ENCODE peak calls at places on chromosomes 16 and 17, in six cellular contexts. I is heart right ventricle; O is A549; R is breast epithelium; K is CD8-positive, alpha-beta memory T cell; E is testis. F is an unnamed sample.

GRCh38 chr17:29243792-29244191 is 2.9 kb upstream of the CRYBA1 start:
- DNase-seq in K (no peak), I (no peak), O (peak; percentile 78), E (peak; percentile 39), R (no peak), F (no peak)

GRCh38 chr16:46783800-46784199 is 35.7 kb upstream of the MYLK3 start:
- DNase-seq in O (no peak), E (no peak), R (no peak), K (no peak), I (no peak), F (no peak)

GRCh38 chr16:69814561-69814960 is 52.4 kb downstream of the WWP2 start:
- DNase-seq in E (no peak), I (no peak), O (no peak), R (no peak), K (no peak), F (no peak)

GRCh38 chr16:50606431-50607050 is 58.3 kb downstream of the NKD1 start:
- DNase-seq in E (no peak), O (no peak), R (no peak), I (no peak), K (no peak), F (no peak)

GRCh38 chr16:30551781-30552180 is 6.4 kb downstream of the ZNF764 start:
- DNase-seq in O (no peak), E (no peak), K (peak; percentile 71), R (no peak), I (no peak), F (no peak)

GRCh38 chr17:14318906-14319205 is 18.0 kb downstream of the HS3ST3B1 start:
- DNase-seq in R (no peak), K (no peak), I (no peak), E (no peak), O (no peak), F (no peak)

GRCh38 chr16:77298638-77299360 is 99.6 kb downstream of the SYCE1L start:
- DNase-seq in O (peak; percentile 52), E (no peak), I (no peak), K (no peak), R (no peak), F (no peak)

GRCh38 chr17:7440113-7440822 is 956 bp downstream of the FGF11 start:
- DNase-seq in I (peak; percentile 60), E (peak; percentile 77), O (peak; percentile 55), R (peak; percentile 72), K (peak; percentile 27), F (no peak)

GRCh38 chr16:28100810-28101532 is 37.5 kb upstream of the GSG1L start:
- DNase-seq in I (no peak), E (no peak), R (no peak), O (no peak), K (no peak), F (no peak)

GRCh38 chr17:61470530-61471136 is 18.4 kb downstream of the TBX4 start:
- DNase-seq in O (no peak), R (no peak), E (no peak), I (no peak), K (no peak), F (no peak)

GRCh38 chr16:22614271-22614947 is 103.7 kb downstream of the NPIPB5 start:
- DNase-seq in K (no peak), E (no peak), I (no peak), R (no peak), O (no peak), F (no peak)

GRCh38 chr17:7984904-7985303 is 17.5 kb upstream of the GUCY2D start:
- DNase-seq in E (no peak), K (no peak), R (no peak), O (no peak), I (no peak), F (no peak)

GRCh38 chr17:78674595-78675315 is 97.6 kb upstream of the DNAH17 start:
- DNase-seq in K (no peak), E (no peak), R (no peak), O (no peak), I (no peak), F (peak; percentile 61)

GRCh38 chr17:82020874-82021727 is 1.6 kb downstream of the CENPX start:
- DNase-seq in R (peak; percentile 81), I (peak; percentile 62), E (peak; percentile 80), O (peak; percentile 89), K (peak; percentile 20), F (no peak)

DNA sequence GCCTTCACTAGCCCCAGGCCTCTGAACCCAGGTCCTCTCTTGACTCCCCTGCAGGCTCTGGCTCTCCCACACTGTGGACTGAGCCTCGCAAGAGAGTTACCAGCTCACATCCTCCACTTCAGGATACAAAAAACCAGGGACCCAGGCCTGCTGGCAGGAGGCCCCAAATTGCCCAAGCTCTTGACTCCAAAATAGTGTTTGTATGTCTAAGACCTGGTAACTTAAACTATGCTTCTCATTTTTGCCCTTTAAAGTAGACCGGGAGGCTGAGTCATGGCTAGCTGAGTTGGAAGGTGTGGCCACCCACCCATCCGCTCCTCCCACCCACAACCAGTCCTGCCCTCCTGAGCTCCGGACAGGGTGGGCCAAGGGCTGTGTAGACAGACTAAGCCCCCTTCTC is 250.0 kb downstream of the SOX9 start:
- DNase-seq in K (no peak), I (no peak), R (no peak), E (no peak), O (peak; percentile 60), F (no peak)
- H3K4me3 ChIP-seq in K (no peak overlapping the region), I (no peak overlapping the region), R (no peak overlapping the region), E (no peak overlapping the region), O (no peak overlapping the region), F (no peak overlapping the region)

GRCh38 chr17:39755550-39756375 is 18.0 kb downstream of the GRB7 start:
- DNase-seq in R (no peak), E (no peak), O (no peak), K (peak; percentile 56), I (no peak), F (peak; percentile 72)
- H3K4me3 ChIP-seq in R (no peak overlapping the region), E (no peak overlapping the region), O (no peak overlapping the region), K (peak overlapping the region; percentile 81), I (no peak overlapping the region), F (no peak overlapping the region)

GRCh38 chr16:52545544-52546262 is 1.2 kb downstream of the TOX3 start:
- DNase-seq in E (no peak), I (no peak), R (no peak), K (no peak), O (no peak), F (no peak)

GRCh38 chr16:52546291-52546941 is 527 bp downstream of the TOX3 start:
- DNase-seq in O (no peak), E (no peak), K (no peak), I (no peak), R (no peak), F (no peak)

GRCh38 chr16:52547834-52548215 is 882 bp upstream of the TOX3 start:
- DNase-seq in O (no peak), I (no peak), K (no peak), E (no peak), R (no peak), F (no peak)

GRCh38 chr16:52548261-52549010 is 1.5 kb upstream of the TOX3 start:
- DNase-seq in I (no peak), E (no peak), K (no peak), R (no peak), O (no peak), F (no peak)

DNA sequence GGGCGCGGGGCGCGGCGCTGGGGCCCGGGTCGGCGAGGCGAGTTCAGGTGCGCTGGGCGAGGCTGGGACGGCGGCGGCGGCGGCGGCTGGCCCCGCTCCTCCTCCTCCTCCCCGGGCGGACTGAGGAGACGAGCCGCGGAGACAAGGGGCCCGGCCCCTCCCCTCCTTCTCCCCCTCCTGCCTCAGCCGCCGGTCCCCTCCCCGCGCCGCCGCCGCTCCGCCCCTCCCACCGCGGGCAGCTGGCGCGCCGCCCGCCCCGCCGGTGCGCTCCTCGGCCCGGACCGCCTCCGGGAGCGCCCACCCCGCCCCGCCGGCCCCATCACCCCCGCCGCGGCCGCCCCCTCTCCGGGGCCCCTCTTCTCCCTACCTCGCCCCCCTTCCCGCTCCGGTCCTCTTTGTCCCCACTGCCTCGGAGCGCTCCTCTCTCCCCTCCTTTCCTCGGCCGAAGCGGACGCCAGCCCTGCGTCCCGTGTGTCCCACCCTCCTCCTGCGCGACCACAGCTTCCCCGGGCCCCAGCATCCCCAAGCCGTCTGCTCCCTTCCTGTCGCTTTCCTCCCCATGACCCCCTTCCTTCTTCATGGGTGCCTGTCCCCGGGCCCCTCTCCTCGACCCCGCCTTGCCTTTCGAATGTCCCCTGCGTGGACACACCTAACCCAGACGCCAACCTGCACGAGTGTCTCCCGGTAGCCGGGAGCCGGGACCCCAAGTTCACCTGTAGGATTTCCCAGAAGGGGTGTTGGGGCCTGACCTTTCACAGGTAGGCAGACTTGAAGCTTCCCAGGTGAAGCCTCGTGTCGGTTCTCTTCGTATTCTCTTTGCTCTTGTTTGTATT is at the start of gene TOX3:
- DNase-seq in K (no peak), R (no peak), E (no peak), I (no peak), O (no peak), F (no peak)
- H3K4me3 ChIP-seq in K (no peak within 1 kb of the TSS), R (peak within 1 kb of the TSS; percentile 71), E (no peak within 1 kb of the TSS), I (peak within 1 kb of the TSS; percentile 43), O (peak within 1 kb of the TSS; percentile 62), F (peak within 1 kb of the TSS; percentile 68)

DNA sequence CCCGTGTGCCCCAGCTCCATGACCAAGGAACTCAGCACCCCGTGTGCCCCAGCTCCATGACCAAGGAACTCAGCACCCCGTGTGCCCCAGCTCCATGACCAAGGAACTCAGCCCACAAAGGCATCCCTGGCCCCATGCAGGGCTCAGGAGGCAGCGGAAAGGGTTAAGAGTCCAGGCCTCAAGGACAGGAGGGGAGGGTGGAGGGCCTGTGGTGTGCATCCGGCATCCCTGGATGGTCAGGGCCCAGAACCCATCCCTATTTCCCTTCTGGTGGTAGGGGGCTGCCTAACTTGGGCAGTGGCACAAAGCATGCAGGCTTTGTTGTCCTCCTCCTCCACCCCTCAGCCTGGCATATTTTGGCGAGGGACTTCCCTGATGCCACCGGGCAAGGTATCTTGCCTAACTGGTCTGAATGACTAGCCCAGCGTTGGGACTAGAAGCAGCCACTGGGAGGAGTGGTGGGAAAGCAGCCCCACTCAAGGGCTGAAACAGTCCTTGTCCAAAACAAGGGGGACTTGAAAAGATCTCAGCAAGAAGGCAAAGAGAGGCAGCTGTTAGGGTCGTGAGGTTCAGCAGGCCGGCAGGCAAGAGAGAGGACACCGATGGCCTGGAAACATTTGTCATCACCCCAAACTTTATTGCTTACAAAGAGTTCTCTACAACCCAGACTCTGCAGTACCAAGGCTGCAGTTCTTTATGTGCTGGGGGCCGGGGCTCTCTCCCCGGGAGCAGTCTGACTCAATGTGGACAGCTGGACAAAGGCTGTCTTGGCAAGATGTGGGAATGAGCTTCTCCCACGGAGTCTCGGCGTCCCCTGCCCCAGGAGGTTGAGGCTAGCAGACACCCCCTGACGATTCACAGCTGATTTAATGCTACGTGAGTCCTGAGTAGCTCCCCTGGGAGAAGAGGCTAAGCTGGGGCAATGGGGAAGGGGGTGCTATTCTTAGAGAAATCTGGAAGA is 902 bp upstream of the SPATA32 start:
- DNase-seq in R (no peak), I (no peak), E (no peak), K (no peak), O (no peak), F (no peak)
- H3K4me3 ChIP-seq in R (peak overlapping the region; percentile 73), I (peak overlapping the region; percentile 69), E (peak overlapping the region; percentile 60), K (peak overlapping the region; percentile 56), O (no peak overlapping the region), F (peak overlapping the region; percentile 88)

GRCh38 chr16:57610611-57611010 is 17.8 kb upstream of the ADGRG1 start:
- DNase-seq in I (no peak), K (no peak), R (no peak), E (no peak), O (no peak), F (no peak)
- H3K4me3 ChIP-seq in I (no peak overlapping the region), K (no peak overlapping the region), R (no peak overlapping the region), E (no peak overlapping the region), O (no peak overlapping the region), F (no peak overlapping the region)

F was measured in coronary artery.